ENCODE peak calls at places on chromosomes 7 and 10, in ten cellular contexts. U, S, G, Y, Z, X, L, Q, J and D are unnamed samples.
A peak's percentile ranks its signal among the peaks of the same experiment; 100 is the strongest.

GRCh38 chr7:1670894-1671875 is 1.1 kb downstream of the ELFN1 start:
- DNase-seq in U (no peak), S (no peak), G (no peak), Y (no peak), Z (no peak), X (no peak), L (peak; percentile 5), Q (peak; percentile 55), J (peak; percentile 8), D (no peak)

GRCh38 chr7:105512926-105513526 is 9.0 kb downstream of the PUS7 start:
- DNase-seq in U (no peak), S (no peak), G (no peak), Y (no peak), Z (no peak), X (no peak), L (no peak), Q (no peak), J (no peak), D (no peak)

GRCh38 chr10:108597031-108597430 is 1326.3 kb downstream of the XPNPEP1 start:
- DNase-seq in U (no peak), S (no peak), G (no peak), Y (peak; percentile 55), Z (no peak), X (no peak), L (no peak), Q (no peak), J (no peak), D (no peak)

GRCh38 chr7:44211126-44211675 is 10.4 kb downstream of the YKT6 start:
- DNase-seq in U (no peak), S (no peak), G (no peak), Y (no peak), Z (no peak), X (no peak), L (no peak), Q (no peak), J (no peak), D (no peak)

GRCh38 chr10:3735175-3735574 is 49.8 kb downstream of the KLF6 start:
- DNase-seq in U (no peak), S (no peak), G (no peak), Y (no peak), Z (no peak), X (no peak), L (no peak), Q (no peak), J (no peak), D (no peak)

GRCh38 chr10:113126506-113127192 is 176.6 kb downstream of the TCF7L2 start:
- DNase-seq in U (no peak), S (peak; percentile 27), G (peak; percentile 53), Y (peak; percentile 83), Z (peak; percentile 72), X (peak; percentile 84), L (peak; percentile 73), Q (peak; percentile 85), J (peak; percentile 38), D (peak; percentile 66)

GRCh38 chr10:107561136-107561650 is 396.7 kb upstream of the SORCS1 start:
- DNase-seq in U (no peak), S (no peak), G (no peak), Y (peak; percentile 18), Z (no peak), X (no peak), L (no peak), Q (no peak), J (no peak), D (no peak)

GRCh38 chr10:74227697-74228424 is 76.8 kb downstream of the ADK start:
- DNase-seq in U (no peak), S (no peak), G (peak; percentile 42), Y (no peak), Z (no peak), X (no peak), L (no peak), Q (no peak), J (no peak), D (no peak)

GRCh38 chr7:6221340-6222319 is 50.8 kb downstream of the CYTH3 start:
- DNase-seq in U (no peak), S (no peak), G (no peak), Y (no peak), Z (no peak), X (no peak), L (no peak), Q (no peak), J (no peak), D (no peak)

GRCh38 chr7:155303039-155303593 is 5.4 kb downstream of the INSIG1 start:
- DNase-seq in U (no peak), S (no peak), G (no peak), Y (no peak), Z (no peak), X (no peak), L (no peak), Q (no peak), J (no peak), D (no peak)